ENCODE peak calls at places on chromosomes 5 and 9, in ten cellular contexts. One of them, this sample, is unnamed.

GRCh38 chr5:143874312-143874711 is 62.4 kb downstream of the HMHB1 start:
- DNase-seq in occipital lobe: no peak
- DNase-seq in stimulated activated CD4-positive, alpha-beta T cell treated with anti-CD3 and anti-CD28 coated beads, Interleukin-4, amount 100 ng/mL, for 4 hours: no peak
- DNase-seq in MV-4-11: no peak
- DNase-seq in renal cortical epithelial cell: peak
- DNase-seq in activated CD4-positive, alpha-beta memory T cell treated with anti-CD3 and anti-CD28 coated beads for 36 hours: no peak
- DNase-seq in smooth muscle cell of the brain vasculature: no peak
- DNase-seq in C1 segment of cervical spinal cord: no peak
- DNase-seq in RCC 7860: peak
- DNase-seq in stimulated activated CD8-positive, alpha-beta memory T cell treated with anti-CD3 and anti-CD28 coated beads, Interleukin-15, amount 100 ng/mL, for 1 hour: no peak
- DNase-seq in this sample: peak

GRCh38 chr5:72063219-72063819 is 44.0 kb upstream of the MAP1B start:
- DNase-seq in occipital lobe: no peak
- DNase-seq in stimulated activated CD4-positive, alpha-beta T cell treated with anti-CD3 and anti-CD28 coated beads, Interleukin-4, amount 100 ng/mL, for 4 hours: no peak
- DNase-seq in MV-4-11: no peak
- DNase-seq in renal cortical epithelial cell: peak
- DNase-seq in activated CD4-positive, alpha-beta memory T cell treated with anti-CD3 and anti-CD28 coated beads for 36 hours: no peak
- DNase-seq in smooth muscle cell of the brain vasculature: no peak
- DNase-seq in C1 segment of cervical spinal cord: no peak
- DNase-seq in RCC 7860: no peak
- DNase-seq in stimulated activated CD8-positive, alpha-beta memory T cell treated with anti-CD3 and anti-CD28 coated beads, Interleukin-15, amount 100 ng/mL, for 1 hour: no peak
- DNase-seq in this sample: no peak

GRCh38 chr5:159555084-159555483 is 224.8 kb upstream of the IL12B start:
- DNase-seq in occipital lobe: no peak
- DNase-seq in stimulated activated CD4-positive, alpha-beta T cell treated with anti-CD3 and anti-CD28 coated beads, Interleukin-4, amount 100 ng/mL, for 4 hours: no peak
- DNase-seq in MV-4-11: no peak
- DNase-seq in renal cortical epithelial cell: no peak
- DNase-seq in activated CD4-positive, alpha-beta memory T cell treated with anti-CD3 and anti-CD28 coated beads for 36 hours: no peak
- DNase-seq in smooth muscle cell of the brain vasculature: no peak
- DNase-seq in C1 segment of cervical spinal cord: no peak
- DNase-seq in RCC 7860: no peak
- DNase-seq in stimulated activated CD8-positive, alpha-beta memory T cell treated with anti-CD3 and anti-CD28 coated beads, Interleukin-15, amount 100 ng/mL, for 1 hour: no peak
- DNase-seq in this sample: no peak

GRCh38 chr9:38009035-38009501 is 60.0 kb downstream of the SHB start:
- DNase-seq in occipital lobe: no peak
- DNase-seq in stimulated activated CD4-positive, alpha-beta T cell treated with anti-CD3 and anti-CD28 coated beads, Interleukin-4, amount 100 ng/mL, for 4 hours: no peak
- DNase-seq in MV-4-11: no peak
- DNase-seq in renal cortical epithelial cell: no peak
- DNase-seq in activated CD4-positive, alpha-beta memory T cell treated with anti-CD3 and anti-CD28 coated beads for 36 hours: no peak
- DNase-seq in smooth muscle cell of the brain vasculature: no peak
- DNase-seq in C1 segment of cervical spinal cord: no peak
- DNase-seq in RCC 7860: no peak
- DNase-seq in stimulated activated CD8-positive, alpha-beta memory T cell treated with anti-CD3 and anti-CD28 coated beads, Interleukin-15, amount 100 ng/mL, for 1 hour: no peak
- DNase-seq in this sample: no peak

GRCh38 chr9:130288926-130289705 is 23.6 kb downstream of the HMCN2 start:
- DNase-seq in occipital lobe: no peak
- DNase-seq in stimulated activated CD4-positive, alpha-beta T cell treated with anti-CD3 and anti-CD28 coated beads, Interleukin-4, amount 100 ng/mL, for 4 hours: no peak
- DNase-seq in MV-4-11: no peak
- DNase-seq in renal cortical epithelial cell: no peak
- DNase-seq in activated CD4-positive, alpha-beta memory T cell treated with anti-CD3 and anti-CD28 coated beads for 36 hours: no peak
- DNase-seq in smooth muscle cell of the brain vasculature: no peak
- DNase-seq in C1 segment of cervical spinal cord: no peak
- DNase-seq in RCC 7860: no peak
- DNase-seq in stimulated activated CD8-positive, alpha-beta memory T cell treated with anti-CD3 and anti-CD28 coated beads, Interleukin-15, amount 100 ng/mL, for 1 hour: no peak
- DNase-seq in this sample: no peak

GRCh38 chr5:167684251-167684650 is 607.2 kb upstream of the WWC1 start:
- DNase-seq in occipital lobe: no peak
- DNase-seq in stimulated activated CD4-positive, alpha-beta T cell treated with anti-CD3 and anti-CD28 coated beads, Interleukin-4, amount 100 ng/mL, for 4 hours: no peak
- DNase-seq in MV-4-11: no peak
- DNase-seq in renal cortical epithelial cell: peak
- DNase-seq in activated CD4-positive, alpha-beta memory T cell treated with anti-CD3 and anti-CD28 coated beads for 36 hours: no peak
- DNase-seq in smooth muscle cell of the brain vasculature: no peak
- DNase-seq in C1 segment of cervical spinal cord: no peak
- DNase-seq in RCC 7860: peak
- DNase-seq in stimulated activated CD8-positive, alpha-beta memory T cell treated with anti-CD3 and anti-CD28 coated beads, Interleukin-15, amount 100 ng/mL, for 1 hour: no peak
- DNase-seq in this sample: peak

GRCh38 chr9:116073826-116074225 is 79.8 kb upstream of the PAPPA start:
- DNase-seq in occipital lobe: no peak
- DNase-seq in stimulated activated CD4-positive, alpha-beta T cell treated with anti-CD3 and anti-CD28 coated beads, Interleukin-4, amount 100 ng/mL, for 4 hours: no peak
- DNase-seq in MV-4-11: no peak
- DNase-seq in renal cortical epithelial cell: peak
- DNase-seq in activated CD4-positive, alpha-beta memory T cell treated with anti-CD3 and anti-CD28 coated beads for 36 hours: no peak
- DNase-seq in smooth muscle cell of the brain vasculature: no peak
- DNase-seq in C1 segment of cervical spinal cord: no peak
- DNase-seq in RCC 7860: peak
- DNase-seq in stimulated activated CD8-positive, alpha-beta memory T cell treated with anti-CD3 and anti-CD28 coated beads, Interleukin-15, amount 100 ng/mL, for 1 hour: no peak
- DNase-seq in this sample: no peak

GRCh38 chr5:124399426-124399961 is 346.9 kb downstream of the ZNF608 start:
- DNase-seq in occipital lobe: no peak
- DNase-seq in stimulated activated CD4-positive, alpha-beta T cell treated with anti-CD3 and anti-CD28 coated beads, Interleukin-4, amount 100 ng/mL, for 4 hours: no peak
- DNase-seq in MV-4-11: no peak
- DNase-seq in renal cortical epithelial cell: peak
- DNase-seq in activated CD4-positive, alpha-beta memory T cell treated with anti-CD3 and anti-CD28 coated beads for 36 hours: no peak
- DNase-seq in smooth muscle cell of the brain vasculature: no peak
- DNase-seq in C1 segment of cervical spinal cord: no peak
- DNase-seq in RCC 7860: no peak
- DNase-seq in stimulated activated CD8-positive, alpha-beta memory T cell treated with anti-CD3 and anti-CD28 coated beads, Interleukin-15, amount 100 ng/mL, for 1 hour: no peak
- DNase-seq in this sample: no peak

GRCh38 chr5:127833999-127834953 is 131.1 kb downstream of the CCDC192 start:
- DNase-seq in occipital lobe: no peak
- DNase-seq in stimulated activated CD4-positive, alpha-beta T cell treated with anti-CD3 and anti-CD28 coated beads, Interleukin-4, amount 100 ng/mL, for 4 hours: no peak
- DNase-seq in MV-4-11: peak
- DNase-seq in renal cortical epithelial cell: peak
- DNase-seq in activated CD4-positive, alpha-beta memory T cell treated with anti-CD3 and anti-CD28 coated beads for 36 hours: no peak
- DNase-seq in smooth muscle cell of the brain vasculature: no peak
- DNase-seq in C1 segment of cervical spinal cord: no peak
- DNase-seq in RCC 7860: no peak
- DNase-seq in stimulated activated CD8-positive, alpha-beta memory T cell treated with anti-CD3 and anti-CD28 coated beads, Interleukin-15, amount 100 ng/mL, for 1 hour: no peak
- DNase-seq in this sample: peak

GRCh38 chr9:134382733-134383132 is 56.5 kb downstream of the RXRA start:
- DNase-seq in occipital lobe: no peak
- DNase-seq in stimulated activated CD4-positive, alpha-beta T cell treated with anti-CD3 and anti-CD28 coated beads, Interleukin-4, amount 100 ng/mL, for 4 hours: no peak
- DNase-seq in MV-4-11: no peak
- DNase-seq in renal cortical epithelial cell: no peak
- DNase-seq in activated CD4-positive, alpha-beta memory T cell treated with anti-CD3 and anti-CD28 coated beads for 36 hours: no peak
- DNase-seq in smooth muscle cell of the brain vasculature: no peak
- DNase-seq in C1 segment of cervical spinal cord: no peak
- DNase-seq in RCC 7860: no peak
- DNase-seq in stimulated activated CD8-positive, alpha-beta memory T cell treated with anti-CD3 and anti-CD28 coated beads, Interleukin-15, amount 100 ng/mL, for 1 hour: no peak
- DNase-seq in this sample: no peak

GRCh38 chr5:131389869-131390265 is 126.0 kb downstream of the CDC42SE2 start:
- DNase-seq in occipital lobe: no peak
- DNase-seq in stimulated activated CD4-positive, alpha-beta T cell treated with anti-CD3 and anti-CD28 coated beads, Interleukin-4, amount 100 ng/mL, for 4 hours: no peak
- DNase-seq in MV-4-11: no peak
- DNase-seq in renal cortical epithelial cell: no peak
- DNase-seq in activated CD4-positive, alpha-beta memory T cell treated with anti-CD3 and anti-CD28 coated beads for 36 hours: no peak
- DNase-seq in smooth muscle cell of the brain vasculature: no peak
- DNase-seq in C1 segment of cervical spinal cord: no peak
- DNase-seq in RCC 7860: no peak
- DNase-seq in stimulated activated CD8-positive, alpha-beta memory T cell treated with anti-CD3 and anti-CD28 coated beads, Interleukin-15, amount 100 ng/mL, for 1 hour: no peak
- DNase-seq in this sample: no peak

GRCh38 chr5:159120446-159120845 is 20.7 kb upstream of the EBF1 start:
- DNase-seq in occipital lobe: no peak
- DNase-seq in stimulated activated CD4-positive, alpha-beta T cell treated with anti-CD3 and anti-CD28 coated beads, Interleukin-4, amount 100 ng/mL, for 4 hours: no peak
- DNase-seq in MV-4-11: no peak
- DNase-seq in renal cortical epithelial cell: no peak
- DNase-seq in activated CD4-positive, alpha-beta memory T cell treated with anti-CD3 and anti-CD28 coated beads for 36 hours: no peak
- DNase-seq in smooth muscle cell of the brain vasculature: no peak
- DNase-seq in C1 segment of cervical spinal cord: no peak
- DNase-seq in RCC 7860: no peak
- DNase-seq in stimulated activated CD8-positive, alpha-beta memory T cell treated with anti-CD3 and anti-CD28 coated beads, Interleukin-15, amount 100 ng/mL, for 1 hour: no peak
- DNase-seq in this sample: no peak

GRCh38 chr9:111914749-111915424 is 18.3 kb downstream of the UGCG start:
- DNase-seq in occipital lobe: no peak
- DNase-seq in stimulated activated CD4-positive, alpha-beta T cell treated with anti-CD3 and anti-CD28 coated beads, Interleukin-4, amount 100 ng/mL, for 4 hours: no peak
- DNase-seq in MV-4-11: peak
- DNase-seq in renal cortical epithelial cell: no peak
- DNase-seq in activated CD4-positive, alpha-beta memory T cell treated with anti-CD3 and anti-CD28 coated beads for 36 hours: no peak
- DNase-seq in smooth muscle cell of the brain vasculature: no peak
- DNase-seq in C1 segment of cervical spinal cord: no peak
- DNase-seq in RCC 7860: no peak
- DNase-seq in stimulated activated CD8-positive, alpha-beta memory T cell treated with anti-CD3 and anti-CD28 coated beads, Interleukin-15, amount 100 ng/mL, for 1 hour: no peak
- DNase-seq in this sample: no peak

GRCh38 chr5:34582364-34582763 is 73.8 kb upstream of the RAI14 start:
- DNase-seq in occipital lobe: no peak
- DNase-seq in stimulated activated CD4-positive, alpha-beta T cell treated with anti-CD3 and anti-CD28 coated beads, Interleukin-4, amount 100 ng/mL, for 4 hours: no peak
- DNase-seq in MV-4-11: no peak
- DNase-seq in renal cortical epithelial cell: no peak
- DNase-seq in activated CD4-positive, alpha-beta memory T cell treated with anti-CD3 and anti-CD28 coated beads for 36 hours: no peak
- DNase-seq in smooth muscle cell of the brain vasculature: no peak
- DNase-seq in C1 segment of cervical spinal cord: no peak
- DNase-seq in RCC 7860: no peak
- DNase-seq in stimulated activated CD8-positive, alpha-beta memory T cell treated with anti-CD3 and anti-CD28 coated beads, Interleukin-15, amount 100 ng/mL, for 1 hour: no peak
- DNase-seq in this sample: no peak

GRCh38 chr5:157370967-157371366 is 89.0 kb upstream of the NIPAL4 start:
- DNase-seq in occipital lobe: no peak
- DNase-seq in stimulated activated CD4-positive, alpha-beta T cell treated with anti-CD3 and anti-CD28 coated beads, Interleukin-4, amount 100 ng/mL, for 4 hours: no peak
- DNase-seq in MV-4-11: no peak
- DNase-seq in renal cortical epithelial cell: peak
- DNase-seq in activated CD4-positive, alpha-beta memory T cell treated with anti-CD3 and anti-CD28 coated beads for 36 hours: no peak
- DNase-seq in smooth muscle cell of the brain vasculature: peak
- DNase-seq in C1 segment of cervical spinal cord: no peak
- DNase-seq in RCC 7860: no peak
- DNase-seq in stimulated activated CD8-positive, alpha-beta memory T cell treated with anti-CD3 and anti-CD28 coated beads, Interleukin-15, amount 100 ng/mL, for 1 hour: no peak
- DNase-seq in this sample: no peak

GRCh38 chr5:138975098-138975847 is 100.1 kb upstream of the LRRTM2 start:
- DNase-seq in occipital lobe: peak
- DNase-seq in stimulated activated CD4-positive, alpha-beta T cell treated with anti-CD3 and anti-CD28 coated beads, Interleukin-4, amount 100 ng/mL, for 4 hours: no peak
- DNase-seq in MV-4-11: peak
- DNase-seq in renal cortical epithelial cell: peak
- DNase-seq in activated CD4-positive, alpha-beta memory T cell treated with anti-CD3 and anti-CD28 coated beads for 36 hours: no peak
- DNase-seq in smooth muscle cell of the brain vasculature: peak
- DNase-seq in C1 segment of cervical spinal cord: peak
- DNase-seq in RCC 7860: peak
- DNase-seq in stimulated activated CD8-positive, alpha-beta memory T cell treated with anti-CD3 and anti-CD28 coated beads, Interleukin-15, amount 100 ng/mL, for 1 hour: no peak
- DNase-seq in this sample: peak